ENCODE peak calls at places on chromosome 17, in seven cellular contexts. One of them, this sample, is unnamed.

GRCh38 chr17:20735796-20736195 is 156.3 kb downstream of the CDRT15L2 start:
- DNase-seq in astrocyte of the hippocampus: no peak
- DNase-seq in COR-L47: no peak
- DNase-seq in HS-27A: no peak
- DNase-seq in A549: no peak
- DNase-seq in AG10803: no peak
- DNase-seq in Caco-2: no peak
- DNase-seq in this sample: no peak

GRCh38 chr17:78899361-78900260 is 3.4 kb downstream of the CEP295NL start:
- DNase-seq in AG10803: peak
- DNase-seq in HS-27A: no peak
- DNase-seq in Caco-2: peak
- DNase-seq in A549: no peak
- DNase-seq in astrocyte of the hippocampus: peak
- DNase-seq in COR-L47: no peak
- DNase-seq in this sample: no peak

GRCh38 chr17:61862105-61862574 is 1.2 kb downstream of the BRIP1 start:
- DNase-seq in COR-L47: no peak
- DNase-seq in AG10803: peak
- DNase-seq in HS-27A: no peak
- DNase-seq in astrocyte of the hippocampus: peak
- DNase-seq in Caco-2: no peak
- DNase-seq in A549: no peak
- DNase-seq in this sample: no peak

GRCh38 chr17:76395980-76396379 is 11.6 kb downstream of the SPHK1 start:
- DNase-seq in astrocyte of the hippocampus: no peak
- DNase-seq in COR-L47: no peak
- DNase-seq in A549: no peak
- DNase-seq in Caco-2: no peak
- DNase-seq in AG10803: no peak
- DNase-seq in HS-27A: no peak
- DNase-seq in this sample: no peak

GRCh38 chr17:81394377-81394747 is 895 bp upstream of the BAHCC1 start:
- DNase-seq in COR-L47: no peak
- DNase-seq in astrocyte of the hippocampus: no peak
- DNase-seq in AG10803: no peak
- DNase-seq in A549: no peak
- DNase-seq in HS-27A: no peak
- DNase-seq in Caco-2: no peak
- DNase-seq in this sample: no peak

GRCh38 chr17:74870512-74870911 is 2.3 kb downstream of the FDXR start:
- DNase-seq in AG10803: peak
- DNase-seq in Caco-2: no peak
- DNase-seq in A549: no peak
- DNase-seq in HS-27A: no peak
- DNase-seq in COR-L47: no peak
- DNase-seq in astrocyte of the hippocampus: peak
- DNase-seq in this sample: no peak

GRCh38 chr17:74916136-74916850 is 6.8 kb downstream of the USH1G start:
- DNase-seq in COR-L47: no peak
- DNase-seq in astrocyte of the hippocampus: no peak
- DNase-seq in A549: no peak
- DNase-seq in HS-27A: no peak
- DNase-seq in AG10803: no peak
- DNase-seq in Caco-2: no peak
- DNase-seq in this sample: no peak

GRCh38 chr17:27793906-27794380 is 6.4 kb downstream of the NOS2 start:
- DNase-seq in astrocyte of the hippocampus: no peak
- DNase-seq in HS-27A: no peak
- DNase-seq in A549: no peak
- DNase-seq in Caco-2: no peak
- DNase-seq in COR-L47: no peak
- DNase-seq in AG10803: no peak
- DNase-seq in this sample: no peak

GRCh38 chr17:29596811-29597210 is 3.9 kb downstream of the ANKRD13B start:
- DNase-seq in HS-27A: no peak
- DNase-seq in COR-L47: no peak
- DNase-seq in Caco-2: no peak
- DNase-seq in AG10803: no peak
- DNase-seq in astrocyte of the hippocampus: no peak
- DNase-seq in A549: no peak
- DNase-seq in this sample: no peak

GRCh38 chr17:81339180-81339501 is 44.0 kb upstream of the SLC38A10 start:
- DNase-seq in AG10803: no peak
- DNase-seq in HS-27A: no peak
- DNase-seq in A549: no peak
- DNase-seq in COR-L47: no peak
- DNase-seq in astrocyte of the hippocampus: no peak
- DNase-seq in Caco-2: peak
- DNase-seq in this sample: no peak

GRCh38 chr17:82734987-82735866 is at the start of gene FN3K:
- DNase-seq in Caco-2: peak
- DNase-seq in HS-27A: no peak
- DNase-seq in AG10803: peak
- DNase-seq in A549: peak
- DNase-seq in astrocyte of the hippocampus: peak
- DNase-seq in COR-L47: peak
- DNase-seq in this sample: peak

GRCh38 chr17:63082273-63082861 is 116.3 kb downstream of the TANC2 start:
- DNase-seq in astrocyte of the hippocampus: peak
- DNase-seq in A549: peak
- DNase-seq in AG10803: peak
- DNase-seq in HS-27A: peak
- DNase-seq in COR-L47: no peak
- DNase-seq in Caco-2: no peak
- DNase-seq in this sample: no peak

GRCh38 chr17:31684901-31685300 is 174.1 kb downstream of the COPRS start:
- DNase-seq in Caco-2: no peak
- DNase-seq in AG10803: no peak
- DNase-seq in COR-L47: no peak
- DNase-seq in A549: no peak
- DNase-seq in astrocyte of the hippocampus: no peak
- DNase-seq in HS-27A: no peak
- DNase-seq in this sample: no peak

GRCh38 chr17:56593073-56593740 is at the start of gene NOG:
- DNase-seq in Caco-2: no peak
- DNase-seq in AG10803: peak
- DNase-seq in HS-27A: peak
- DNase-seq in A549: peak
- DNase-seq in COR-L47: peak
- DNase-seq in astrocyte of the hippocampus: peak
- DNase-seq in this sample: peak

GRCh38 chr17:78329263-78330059 is 30.4 kb downstream of the SOCS3 start:
- DNase-seq in Caco-2: no peak
- DNase-seq in astrocyte of the hippocampus: peak
- DNase-seq in A549: peak
- DNase-seq in COR-L47: no peak
- DNase-seq in AG10803: peak
- DNase-seq in HS-27A: no peak
- DNase-seq in this sample: no peak

GRCh38 chr17:43401293-43401692 is 2.5 kb downstream of the ARL4D start:
- DNase-seq in Caco-2: no peak
- DNase-seq in COR-L47: no peak
- DNase-seq in AG10803: peak
- DNase-seq in HS-27A: no peak
- DNase-seq in A549: peak
- DNase-seq in astrocyte of the hippocampus: peak
- DNase-seq in this sample: no peak

GRCh38 chr17:20092292-20092867 is 83.2 kb downstream of the SPECC1 start:
- DNase-seq in Caco-2: no peak
- DNase-seq in A549: no peak
- DNase-seq in HS-27A: no peak
- DNase-seq in COR-L47: no peak
- DNase-seq in AG10803: no peak
- DNase-seq in astrocyte of the hippocampus: peak
- DNase-seq in this sample: peak

GRCh38 chr17:78252111-78252634 is 20.7 kb downstream of the TMEM235 start:
- DNase-seq in A549: no peak
- DNase-seq in Caco-2: no peak
- DNase-seq in HS-27A: no peak
- DNase-seq in COR-L47: no peak
- DNase-seq in astrocyte of the hippocampus: no peak
- DNase-seq in AG10803: no peak
- DNase-seq in this sample: no peak

GRCh38 chr17:73743802-73744201 is 99.6 kb upstream of the SDK2 start:
- DNase-seq in astrocyte of the hippocampus: no peak
- DNase-seq in AG10803: no peak
- DNase-seq in A549: no peak
- DNase-seq in Caco-2: no peak
- DNase-seq in HS-27A: no peak
- DNase-seq in COR-L47: no peak
- DNase-seq in this sample: no peak

GRCh38 chr17:49715221-49715620 is 7.5 kb upstream of the SLC35B1 start:
- DNase-seq in A549: no peak
- DNase-seq in COR-L47: peak
- DNase-seq in Caco-2: no peak
- DNase-seq in HS-27A: no peak
- DNase-seq in astrocyte of the hippocampus: no peak
- DNase-seq in AG10803: no peak
- DNase-seq in this sample: no peak

GRCh38 chr17:41133880-41134735 is 6.2 kb downstream of the KRTAP4-6 start:
- DNase-seq in COR-L47: no peak
- DNase-seq in Caco-2: no peak
- DNase-seq in astrocyte of the hippocampus: no peak
- DNase-seq in A549: no peak
- DNase-seq in HS-27A: no peak
- DNase-seq in AG10803: peak
- DNase-seq in this sample: no peak

GRCh38 chr17:75639327-75639726 is 6.1 kb downstream of the SMIM5 start:
- DNase-seq in Caco-2: no peak
- DNase-seq in COR-L47: no peak
- DNase-seq in astrocyte of the hippocampus: no peak
- DNase-seq in AG10803: no peak
- DNase-seq in A549: no peak
- DNase-seq in HS-27A: no peak
- DNase-seq in this sample: no peak

This sample was measured in DMS79 treated with DMSO at 0.1 percent for 48 hours.